ENCODE peak calls at places on chromosomes 1 and 21, in seven cellular contexts. O is activated CD4-positive, alpha-beta T cell treated with anti-CD3 and anti-CD28 coated beads, Interleukin-2, amount 10 ng/mL, durations not matched to agents 7 days and 5 days; B is heart left ventricle; M is EH; R is adrenal gland; F is stimulated activated CD4-positive, alpha-beta T cell treated with anti-CD3 and anti-CD28 coated beads, TNF-alpha, amount 100 ng/mL, for 1 hour; G is sigmoid colon. U is an unnamed sample.

GRCh38 chr21:31255846-31256395 is 88.1 kb downstream of the TIAM1 start:
- DNase-seq in B (no peak), M (no peak), O (no peak), R (no peak), F (no peak), G (no peak), U (no peak)

GRCh38 chr1:47823016-47823843 is 174.0 kb downstream of the TRABD2B start:
- DNase-seq in F (no peak), G (no peak), O (no peak), R (no peak), M (no peak), B (no peak), U (no peak)

GRCh38 chr1:172269644-172270043 is 150.8 kb upstream of the C1orf105 start:
- DNase-seq in O (no peak), R (no peak), B (no peak), M (peak), F (no peak), G (no peak), U (no peak)

GRCh38 chr1:203796223-203796747 is 862 bp downstream of the ZBED6 start:
- DNase-seq in F (no peak), B (peak), R (no peak), O (peak), M (peak), G (no peak), U (no peak)

GRCh38 chr1:200262326-200262965 is 147.4 kb downstream of the ZNF281 start:
- DNase-seq in B (no peak), F (no peak), R (no peak), G (no peak), O (no peak), M (no peak), U (no peak)

GRCh38 chr1:170214980-170215910 is 69.5 kb downstream of the NTMT2 start:
- DNase-seq in B (peak), G (no peak), F (no peak), R (peak), M (no peak), O (no peak), U (no peak)

GRCh38 chr1:202343652-202344349 is 2.1 kb upstream of the UBE2T start:
- DNase-seq in G (no peak), B (no peak), F (no peak), M (peak), R (no peak), O (peak), U (peak)

GRCh38 chr1:6785318-6785712 is at the start of gene CAMTA1:
- DNase-seq in B (no peak), R (no peak), O (no peak), F (no peak), M (no peak), G (no peak), U (no peak)

GRCh38 chr1:118791094-118791691 is 196.9 kb downstream of the TBX15 start:
- DNase-seq in F (no peak), B (no peak), O (no peak), M (no peak), G (no peak), R (no peak), U (no peak)

GRCh38 chr1:205596876-205597275 is 34.9 kb downstream of the ELK4 start:
- DNase-seq in B (no peak), O (no peak), R (peak), F (no peak), G (no peak), M (no peak), U (no peak)

GRCh38 chr21:26177187-26177586 is 6.6 kb upstream of the APP start:
- DNase-seq in O (no peak), M (peak), R (no peak), G (no peak), B (peak), F (no peak), U (no peak)

GRCh38 chr1:53368314-53369033 is 40.6 kb upstream of the LRP8 start:
- DNase-seq in R (no peak), B (peak), M (peak), F (no peak), O (no peak), G (no peak), U (no peak)

GRCh38 chr1:185467125-185467524 is 150.1 kb upstream of the IVNS1ABP start:
- DNase-seq in B (no peak), R (no peak), F (no peak), O (no peak), G (no peak), M (no peak), U (no peak)

GRCh38 chr1:26297057-26297790 is 9.2 kb downstream of the UBXN11 start:
- DNase-seq in G (no peak), F (no peak), R (no peak), B (no peak), O (no peak), M (no peak), U (no peak)

GRCh38 chr1:24735156-24735618 is 10.1 kb upstream of the CLIC4 start:
- DNase-seq in R (no peak), F (no peak), M (peak), G (peak), O (no peak), B (no peak), U (no peak)

GRCh38 chr1:202750024-202750423 is 39.8 kb upstream of the SYT2 start:
- DNase-seq in F (no peak), M (no peak), G (no peak), O (no peak), B (no peak), R (no peak), U (no peak)

GRCh38 chr21:46604975-46605758 is at the start of gene S100B:
- DNase-seq in F (no peak), G (peak), R (peak), M (peak), B (no peak), O (peak), U (no peak)

GRCh38 chr1:184624626-184625025 is 130.0 kb downstream of the EDEM3 start:
- DNase-seq in O (no peak), F (no peak), G (no peak), B (no peak), R (no peak), M (peak), U (no peak)

GRCh38 chr1:36475910-36476604 is 6.7 kb downstream of the CSF3R start:
- DNase-seq in F (no peak), B (no peak), G (peak), O (no peak), M (no peak), R (no peak), U (no peak)

GRCh38 chr1:222754386-222755139 is 17.6 kb downstream of the FAM177B start:
- DNase-seq in O (no peak), G (peak), R (peak), F (no peak), B (peak), M (peak), U (no peak)

GRCh38 chr1:151128800-151129199 is 17.6 kb downstream of the SEMA6C start:
- DNase-seq in F (no peak), R (no peak), O (no peak), B (no peak), M (no peak), G (no peak), U (no peak)

GRCh38 chr1:212595787-212596714 is 12.5 kb upstream of the ATF3 start:
- DNase-seq in O (peak), B (no peak), F (no peak), M (peak), R (no peak), G (no peak), U (no peak)

GRCh38 chr21:41965447-41966340 is 11.9 kb upstream of the C2CD2 start:
- DNase-seq in R (no peak), G (no peak), F (no peak), B (no peak), O (no peak), M (no peak), U (no peak)

GRCh38 chr1:110874303-110875215 is 1.6 kb downstream of the CD53 start:
- DNase-seq in B (no peak), G (no peak), M (no peak), F (no peak), R (no peak), O (peak), U (no peak)

GRCh38 chr1:237901284-237901870 is 10.7 kb upstream of the ZP4 start:
- DNase-seq in O (no peak), F (no peak), G (no peak), R (peak), B (no peak), M (no peak), U (no peak)

GRCh38 chr1:232404227-232404626 is 225.7 kb downstream of the SIPA1L2 start:
- DNase-seq in O (no peak), B (no peak), F (no peak), M (no peak), G (no peak), R (no peak), U (no peak)

GRCh38 chr1:53061859-53062714 is at the start of gene PODN:
- DNase-seq in B (peak), G (peak), R (no peak), O (no peak), M (peak), F (no peak), U (no peak)

GRCh38 chr1:111406325-111406768 is 21.2 kb downstream of the OVGP1 start:
- DNase-seq in F (peak), O (peak), M (peak), G (no peak), R (peak), B (peak), U (no peak)

GRCh38 chr1:178774263-178774662 is 49.2 kb downstream of the RALGPS2 start:
- DNase-seq in O (no peak), B (no peak), F (no peak), M (peak), R (no peak), G (no peak), U (no peak)

GRCh38 chr1:247865416-247865815 is 8.4 kb downstream of the TRIM58 start:
- DNase-seq in R (no peak), G (no peak), F (no peak), M (no peak), O (no peak), B (no peak), U (no peak)

GRCh38 chr1:150613061-150613920 is 16.1 kb downstream of the ENSA start:
- DNase-seq in M (peak), B (peak), O (peak), F (no peak), R (no peak), G (no peak), U (no peak)

GRCh38 chr1:54610601-54611580 is 12.4 kb downstream of the FAM151A start:
- DNase-seq in R (no peak), G (peak), M (no peak), O (no peak), B (no peak), F (no peak), U (no peak)

GRCh38 chr1:203210988-203211387 is 18.5 kb downstream of the CHIT1 start:
- DNase-seq in M (no peak), G (peak), O (no peak), B (no peak), R (no peak), F (no peak), U (no peak)

GRCh38 chr1:29425656-29426055 is 189.3 kb downstream of the PTPRU start:
- DNase-seq in R (peak), G (no peak), B (no peak), M (no peak), F (no peak), O (no peak), U (no peak)

GRCh38 chr1:53442297-53442696 is 16.9 kb upstream of the DMRTB1 start:
- DNase-seq in O (no peak), M (peak), B (no peak), R (no peak), G (no peak), F (no peak), U (no peak)